ENCODE peak calls at places on chromosomes 2 and 18, in five cellular contexts. J is neural crest cell, X is thyroid gland, K is bronchial epithelial cell, P is WTC11. W is an unnamed sample.

GRCh38 chr18:45255142-45255890 is 360.0 kb upstream of the SLC14A2 start:
- DNase-seq in J (no peak), X (no peak), K (peak; percentile 48), P (no peak), W (no peak)

GRCh38 chr2:56291711-56292110 is 107.9 kb downstream of the CCDC85A start:
- DNase-seq in J (no peak), X (no peak), K (no peak), P (no peak), W (no peak)

GRCh38 chr2:8119782-8120551 is 561.9 kb upstream of the ID2 start:
- DNase-seq in J (no peak), X (no peak), K (peak; percentile 88), P (no peak), W (no peak)

GRCh38 chr2:5319493-5319892 is 372.7 kb upstream of the SOX11 start:
- DNase-seq in J (no peak), X (no peak), K (no peak), P (no peak), W (no peak)

GRCh38 chr18:79529296-79529695 is 133.6 kb downstream of the NFATC1 start:
- DNase-seq in J (no peak), X (no peak), K (no peak), P (peak; percentile 6), W (no peak)

GRCh38 chr2:213157242-213157641 is 5.8 kb upstream of the IKZF2 start:
- DNase-seq in J (no peak), X (no peak), K (no peak), P (no peak), W (no peak)

GRCh38 chr2:138030459-138030858 is 66.2 kb downstream of the HNMT start:
- DNase-seq in J (no peak), X (no peak), K (peak; percentile 86), P (no peak), W (no peak)

GRCh38 chr2:222936705-222937104 is 75.9 kb downstream of the ACSL3 start:
- DNase-seq in J (no peak), X (no peak), K (no peak), P (no peak), W (no peak)

GRCh38 chr2:173195100-173195499 is 119.5 kb downstream of the MAP3K20 start:
- DNase-seq in J (no peak), X (peak; percentile 72), K (no peak), P (no peak), W (no peak)

GRCh38 chr2:88590998-88591613 is 36.2 kb downstream of the EIF2AK3 start:
- DNase-seq in J (peak; percentile 43), X (peak; percentile 38), K (peak; percentile 61), P (peak; percentile 21), W (no peak)

GRCh38 chr2:66839551-66840320 is 404.8 kb downstream of the MEIS1 start:
- DNase-seq in J (no peak), X (no peak), K (peak; percentile 99), P (no peak), W (no peak)

GRCh38 chr18:48956378-48956777 is 5.6 kb upstream of the SMAD7 start:
- DNase-seq in J (no peak), X (no peak), K (peak; percentile 66), P (no peak), W (no peak)

GRCh38 chr2:227351639-227352038 is 26.6 kb downstream of the MFF start:
- DNase-seq in J (no peak), X (no peak), K (no peak), P (no peak), W (no peak)

GRCh38 chr2:205822578-205822977 is 140.3 kb downstream of the NRP2 start:
- DNase-seq in J (no peak), X (no peak), K (peak; percentile 48), P (no peak), W (no peak)

GRCh38 chr2:98869868-98870267 is 66.2 kb downstream of the CRACDL start:
- DNase-seq in J (no peak), X (peak; percentile 96), K (peak; percentile 66), P (no peak), W (no peak)

GRCh38 chr2:98868548-98869271 is 67.3 kb downstream of the CRACDL start:
- DNase-seq in J (no peak), X (no peak), K (peak; percentile 31), P (no peak), W (no peak)

GRCh38 chr2:98867539-98868309 is 68.3 kb downstream of the CRACDL start:
- DNase-seq in J (no peak), X (no peak), K (peak; percentile 52), P (no peak), W (no peak)

GRCh38 chr2:98869272-98869641 is 66.8 kb downstream of the CRACDL start:
- DNase-seq in J (no peak), X (peak; percentile 92), K (peak; percentile 93), P (peak; percentile 23), W (no peak)

DNA sequence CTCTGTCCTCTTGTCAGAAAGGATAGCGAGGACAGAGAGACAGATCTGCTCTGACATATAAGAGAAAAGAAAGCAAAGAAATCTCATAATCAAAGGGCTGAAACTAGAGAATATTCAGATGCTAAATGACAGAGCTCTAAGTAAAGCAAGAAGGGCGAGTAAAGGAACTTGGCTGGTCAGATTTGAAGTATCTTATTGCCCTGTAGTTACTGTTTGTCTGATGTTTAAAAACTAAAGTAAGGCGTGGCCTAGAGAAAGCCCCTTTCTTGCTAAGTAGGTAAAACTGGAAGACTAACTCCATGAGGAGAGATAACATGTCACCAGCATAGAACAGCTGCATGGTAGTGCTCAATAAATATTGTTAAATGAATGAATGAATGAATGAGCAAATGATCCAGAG is 70.0 kb downstream of the CRACDL start:
- DNase-seq in J (no peak), X (no peak), K (no peak), P (no peak), W (no peak)
- TF ChIP-seq CTCF in J (no peak), X (no peak), K (no peak), P (no peak), W (no peak)

DNA sequence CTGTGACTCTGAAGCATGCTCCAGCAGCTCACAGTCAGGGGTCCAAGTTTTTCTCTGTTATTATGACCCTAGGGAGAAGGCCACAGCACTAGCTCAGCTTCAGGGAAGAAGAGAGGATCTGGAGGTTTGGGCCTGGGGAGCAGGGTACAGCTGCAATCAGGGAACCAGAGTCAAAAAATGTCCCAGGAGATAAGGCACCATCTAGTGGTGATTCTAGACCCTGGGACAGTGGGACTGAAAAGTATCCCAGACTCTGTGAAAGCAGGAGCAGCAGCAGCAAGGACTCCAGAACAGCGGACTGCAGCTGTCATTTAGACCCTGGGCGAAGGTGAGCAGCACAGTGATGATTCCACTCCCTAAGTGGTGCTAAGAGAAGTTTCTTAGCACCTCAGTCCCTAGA is 278.4 kb upstream of the DDX18 start:
- DNase-seq in J (no peak), X (no peak), K (no peak), P (peak; percentile 28), W (no peak)
- TF ChIP-seq CTCF in J (peak; percentile 62), X (peak; percentile 38), K (peak; percentile 11), P (no peak), W (peak; percentile 52)

GRCh38 chr2:10835052-10835970 is 22.7 kb upstream of the PDIA6 start:
- DNase-seq in J (peak; percentile 83), X (peak; percentile 72), K (peak; percentile 30), P (peak; percentile 97), W (peak; percentile 85)
- TF ChIP-seq CTCF in J (peak; percentile 90), X (peak; percentile 86), K (peak; percentile 91), P (peak; percentile 90), W (peak; percentile 83)

DNA sequence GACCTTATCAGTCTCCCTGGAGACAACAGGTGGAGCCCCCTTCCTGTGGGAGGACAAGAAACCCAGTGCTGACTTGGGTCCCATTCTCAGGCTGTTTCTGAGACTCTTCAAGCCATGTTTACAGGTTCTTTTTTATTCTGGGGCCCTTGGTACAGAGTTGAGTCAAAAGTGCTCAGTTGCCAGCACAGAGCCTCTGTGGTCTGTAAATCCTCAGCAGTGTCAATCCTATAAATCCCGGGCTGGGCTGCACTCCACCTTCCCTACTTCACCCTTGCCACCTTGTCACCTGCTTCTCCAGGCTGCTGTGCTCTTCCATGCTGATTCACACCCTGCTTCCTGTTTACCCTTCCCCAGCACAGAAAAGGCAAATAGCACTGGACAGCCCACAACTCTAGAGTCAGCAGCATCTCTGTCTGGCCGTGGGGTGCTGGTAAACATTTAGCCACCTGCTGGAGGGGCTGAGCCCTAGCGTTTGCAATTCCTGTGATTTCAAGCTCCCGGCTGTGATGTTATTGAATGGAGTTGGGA is 74.7 kb downstream of the TNFRSF11A start:
- DNase-seq in J (no peak), X (no peak), K (peak; percentile 32), P (peak; percentile 37), W (no peak)
- TF ChIP-seq CTCF in J (peak; percentile 45), X (no peak), K (no peak), P (no peak), W (peak; percentile 13)

GRCh38 chr2:229641676-229642075 is 72.7 kb downstream of the DNER start:
- DNase-seq in J (no peak), X (no peak), K (no peak), P (no peak), W (no peak)
- TF ChIP-seq CTCF in J (no peak), X (no peak), K (no peak), P (no peak), W (no peak)

DNA sequence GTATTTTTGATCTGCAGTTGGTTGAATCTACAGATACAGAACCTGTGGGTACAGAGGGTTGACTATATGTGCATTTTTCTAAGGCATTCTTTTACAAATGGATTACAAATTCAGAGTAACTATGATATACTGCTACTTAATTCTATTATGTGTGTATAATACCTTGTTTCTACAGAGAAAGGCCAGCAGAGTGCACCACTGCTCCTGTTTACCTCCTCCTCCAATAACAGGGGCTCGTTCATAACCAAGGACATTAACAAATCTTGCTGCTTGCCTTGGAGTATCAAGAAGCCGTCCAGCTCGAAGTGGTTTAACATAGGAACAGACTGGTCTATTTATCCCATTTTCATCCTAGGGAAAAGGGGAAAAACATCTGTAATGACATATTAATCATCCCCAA is 16.4 kb downstream of the CEP76 start:
- DNase-seq in J (no peak), X (no peak), K (peak; percentile 52), P (no peak), W (no peak)
- TF ChIP-seq CTCF in J (peak; percentile 26), X (no peak), K (peak; percentile 13), P (no peak), W (no peak)

DNA sequence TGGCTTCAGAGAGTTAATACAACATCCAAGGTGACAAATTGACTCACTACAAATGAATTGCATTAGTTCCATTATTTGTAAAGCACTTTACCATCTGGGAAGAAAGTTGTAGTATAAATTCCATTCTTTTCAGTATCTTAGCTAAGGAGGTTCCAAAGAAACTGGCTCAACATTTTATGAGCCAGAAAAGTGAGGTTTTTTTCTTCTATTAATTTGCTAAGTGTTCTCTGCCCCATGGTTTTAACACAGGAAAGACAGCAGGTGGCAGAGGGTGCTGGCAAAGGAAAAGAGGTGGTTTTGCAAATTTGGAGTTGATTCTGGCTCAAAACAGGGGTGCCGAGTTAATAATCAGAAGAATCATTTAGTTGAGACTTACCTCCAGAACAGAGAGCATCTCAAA is 410.1 kb downstream of the MTX2 start:
- DNase-seq in J (no peak), X (no peak), K (no peak), P (no peak), W (no peak)
- TF ChIP-seq CTCF in J (peak; percentile 10), X (no peak), K (no peak), P (no peak), W (no peak)